ENCODE peak calls at places on chromosomes 1 and 21, in six cellular contexts. One of them, this sample, is unnamed. For H3K4me1, the result is how much of the 10 kb centered on the place peaks cover.

GRCh38 chr1:38962113-38962512 is 20.5 kb upstream of the RHBDL2 start:
- DNase-seq in cardiac muscle cell: peak
- DNase-seq in hepatocyte: no peak
- DNase-seq in HCT116: no peak
- DNase-seq in pancreas: no peak
- DNase-seq in NT2/D1: no peak
- DNase-seq in this sample: no peak

GRCh38 chr1:117318011-117318410 is 49.2 kb upstream of the MAN1A2 start:
- DNase-seq in cardiac muscle cell: no peak
- DNase-seq in hepatocyte: no peak
- DNase-seq in HCT116: no peak
- DNase-seq in pancreas: no peak
- DNase-seq in NT2/D1: no peak
- DNase-seq in this sample: no peak

GRCh38 chr1:201399352-201400126 is 415 bp upstream of the LAD1 start:
- DNase-seq in cardiac muscle cell: peak
- DNase-seq in hepatocyte: peak
- DNase-seq in HCT116: peak
- DNase-seq in pancreas: peak
- DNase-seq in NT2/D1: no peak
- DNase-seq in this sample: no peak

GRCh38 chr1:5526385-5526750 is 465.9 kb downstream of the NPHP4 start:
- DNase-seq in cardiac muscle cell: no peak
- DNase-seq in hepatocyte: no peak
- DNase-seq in HCT116: no peak
- DNase-seq in pancreas: no peak
- DNase-seq in NT2/D1: no peak
- DNase-seq in this sample: no peak

GRCh38 chr21:21122680-21123079 is 124.5 kb downstream of the NCAM2 start:
- DNase-seq in cardiac muscle cell: no peak
- DNase-seq in hepatocyte: no peak
- DNase-seq in HCT116: no peak
- DNase-seq in pancreas: no peak
- DNase-seq in NT2/D1: no peak
- DNase-seq in this sample: no peak

GRCh38 chr1:180489313-180489712 is 13.1 kb downstream of the ACBD6 start:
- DNase-seq in cardiac muscle cell: no peak
- DNase-seq in hepatocyte: no peak
- DNase-seq in HCT116: no peak
- DNase-seq in pancreas: no peak
- DNase-seq in NT2/D1: no peak
- DNase-seq in this sample: no peak

GRCh38 chr1:44405041-44405803 is at the start of gene RNF220:
- DNase-seq in cardiac muscle cell: peak
- DNase-seq in hepatocyte: peak
- DNase-seq in HCT116: peak
- DNase-seq in pancreas: peak
- DNase-seq in NT2/D1: no peak
- DNase-seq in this sample: no peak

GRCh38 chr1:187266051-187266450 is 437.3 kb downstream of the PLA2G4A start:
- DNase-seq in cardiac muscle cell: no peak
- DNase-seq in hepatocyte: no peak
- DNase-seq in HCT116: no peak
- DNase-seq in pancreas: no peak
- DNase-seq in NT2/D1: no peak
- DNase-seq in this sample: no peak

GRCh38 chr21:14690886-14691285 is 144.8 kb upstream of the SAMSN1 start:
- DNase-seq in cardiac muscle cell: no peak
- DNase-seq in hepatocyte: no peak
- DNase-seq in HCT116: no peak
- DNase-seq in pancreas: no peak
- DNase-seq in NT2/D1: no peak
- DNase-seq in this sample: no peak

GRCh38 chr1:187383366-187383765 is 554.6 kb downstream of the PLA2G4A start:
- DNase-seq in cardiac muscle cell: peak
- DNase-seq in hepatocyte: no peak
- DNase-seq in HCT116: no peak
- DNase-seq in pancreas: no peak
- DNase-seq in NT2/D1: peak
- DNase-seq in this sample: no peak

GRCh38 chr1:19654386-19654785 is 10.3 kb downstream of the NBL1 start:
- DNase-seq in cardiac muscle cell: no peak
- DNase-seq in hepatocyte: no peak
- DNase-seq in HCT116: no peak
- DNase-seq in pancreas: no peak
- DNase-seq in NT2/D1: no peak
- DNase-seq in this sample: no peak

GRCh38 chr1:205343431-205344009 is 13.2 kb downstream of the KLHDC8A start:
- DNase-seq in cardiac muscle cell: no peak
- DNase-seq in hepatocyte: peak
- DNase-seq in HCT116: no peak
- DNase-seq in pancreas: no peak
- DNase-seq in NT2/D1: no peak
- DNase-seq in this sample: no peak

GRCh38 chr1:203351037-203351625 is at the start of gene FMOD:
- DNase-seq in cardiac muscle cell: peak
- DNase-seq in hepatocyte: peak
- DNase-seq in HCT116: no peak
- DNase-seq in pancreas: no peak
- DNase-seq in NT2/D1: no peak
- DNase-seq in this sample: peak

GRCh38 chr1:207866471-207867135 is 44.3 kb downstream of the CD34 start:
- DNase-seq in cardiac muscle cell: peak
- DNase-seq in hepatocyte: peak
- DNase-seq in HCT116: no peak
- DNase-seq in pancreas: no peak
- DNase-seq in NT2/D1: no peak
- DNase-seq in this sample: peak

GRCh38 chr1:50985094-50985493 is 15.0 kb downstream of the CDKN2C start:
- DNase-seq in cardiac muscle cell: no peak
- DNase-seq in hepatocyte: no peak
- DNase-seq in HCT116: no peak
- DNase-seq in pancreas: no peak
- DNase-seq in NT2/D1: no peak
- DNase-seq in this sample: no peak

GRCh38 chr1:196407358-196408041 is 200.7 kb downstream of the KCNT2 start:
- DNase-seq in cardiac muscle cell: peak
- DNase-seq in hepatocyte: peak
- DNase-seq in HCT116: no peak
- DNase-seq in pancreas: no peak
- DNase-seq in NT2/D1: no peak
- DNase-seq in this sample: no peak

GRCh38 chr1:20380616-20381035 is 90.0 kb downstream of the VWA5B1 start:
- DNase-seq in cardiac muscle cell: peak
- DNase-seq in hepatocyte: peak
- DNase-seq in HCT116: peak
- DNase-seq in pancreas: no peak
- DNase-seq in NT2/D1: no peak
- DNase-seq in this sample: peak

GRCh38 chr1:30450818-30451233 is 272.6 kb downstream of the MATN1 start:
- DNase-seq in cardiac muscle cell: no peak
- DNase-seq in hepatocyte: no peak
- DNase-seq in HCT116: no peak
- DNase-seq in pancreas: no peak
- DNase-seq in NT2/D1: no peak
- DNase-seq in this sample: peak

GRCh38 chr1:228109962-228110488 is 926 bp upstream of the MRPL55 start:
- DNase-seq in cardiac muscle cell: peak
- DNase-seq in hepatocyte: peak
- DNase-seq in HCT116: no peak
- DNase-seq in pancreas: no peak
- DNase-seq in NT2/D1: no peak
- DNase-seq in this sample: no peak

GRCh38 chr1:162327144-162327790 is 49.4 kb downstream of the SPATA46 start:
- DNase-seq in cardiac muscle cell: peak
- DNase-seq in hepatocyte: no peak
- DNase-seq in HCT116: no peak
- DNase-seq in pancreas: no peak
- DNase-seq in NT2/D1: no peak
- DNase-seq in this sample: no peak

GRCh38 chr1:162326559-162326958 is 50.1 kb downstream of the SPATA46 start:
- DNase-seq in cardiac muscle cell: no peak
- DNase-seq in hepatocyte: no peak
- DNase-seq in HCT116: no peak
- DNase-seq in pancreas: no peak
- DNase-seq in NT2/D1: no peak
- DNase-seq in this sample: no peak

GRCh38 chr1:162323023-162323422 is 53.6 kb downstream of the SPATA46 start:
- DNase-seq in cardiac muscle cell: no peak
- DNase-seq in hepatocyte: no peak
- DNase-seq in HCT116: no peak
- DNase-seq in pancreas: no peak
- DNase-seq in NT2/D1: no peak
- DNase-seq in this sample: no peak

GRCh38 chr1:162321809-162322422 is 54.7 kb downstream of the SPATA46 start:
- DNase-seq in cardiac muscle cell: no peak
- DNase-seq in hepatocyte: no peak
- DNase-seq in HCT116: no peak
- DNase-seq in pancreas: no peak
- DNase-seq in NT2/D1: no peak
- DNase-seq in this sample: no peak

GRCh38 chr1:162324391-162324790 is 52.3 kb downstream of the SPATA46 start:
- DNase-seq in cardiac muscle cell: no peak
- DNase-seq in hepatocyte: no peak
- DNase-seq in HCT116: no peak
- DNase-seq in pancreas: no peak
- DNase-seq in NT2/D1: no peak
- DNase-seq in this sample: no peak
- H3K4me1 ChIP-seq in cardiac muscle cell: under half
- H3K4me1 ChIP-seq in hepatocyte: under half
- H3K4me1 ChIP-seq in HCT116: under half
- H3K4me1 ChIP-seq in pancreas: under half
- H3K4me1 ChIP-seq in NT2/D1: under half
- H3K4me1 ChIP-seq in this sample: under half

DNA sequence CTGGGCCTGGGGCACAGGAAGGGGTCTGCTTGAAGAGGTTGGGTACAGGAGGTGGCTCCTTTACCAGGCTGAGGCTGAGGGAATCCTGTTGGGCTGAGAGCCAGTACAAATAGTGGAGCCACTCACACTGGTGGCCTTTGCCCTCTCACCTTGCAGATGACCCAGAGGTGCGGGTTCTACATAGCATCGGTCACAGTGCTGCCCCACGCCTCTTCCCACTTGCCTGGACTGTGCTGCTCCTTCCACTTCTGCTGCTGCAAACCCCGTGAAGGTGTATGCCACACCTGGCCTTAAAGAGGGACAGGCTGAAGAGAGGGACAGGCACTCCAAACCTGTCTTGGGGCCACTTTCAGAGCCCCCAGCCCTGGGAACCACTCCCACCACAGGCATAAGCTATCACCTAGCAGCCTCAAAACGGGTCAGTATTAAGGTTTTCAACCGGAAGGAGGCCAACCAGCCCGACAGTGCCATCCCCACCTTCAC is 1.8 kb upstream of the SLC50A1 start:
- DNase-seq in cardiac muscle cell: no peak
- DNase-seq in hepatocyte: no peak
- DNase-seq in HCT116: no peak
- DNase-seq in pancreas: no peak
- DNase-seq in NT2/D1: no peak
- DNase-seq in this sample: no peak
- H3K4me1 ChIP-seq in cardiac muscle cell: under half
- H3K4me1 ChIP-seq in hepatocyte: under half
- H3K4me1 ChIP-seq in HCT116: under half
- H3K4me1 ChIP-seq in pancreas: half or more
- H3K4me1 ChIP-seq in NT2/D1: under half
- H3K4me1 ChIP-seq in this sample: half or more

GRCh38 chr1:2248854-2249558 is 20.9 kb downstream of the SKI start:
- DNase-seq in cardiac muscle cell: no peak
- DNase-seq in hepatocyte: no peak
- DNase-seq in HCT116: no peak
- DNase-seq in pancreas: peak
- DNase-seq in NT2/D1: no peak
- DNase-seq in this sample: no peak

GRCh38 chr1:2248127-2248826 is 20.2 kb downstream of the SKI start:
- DNase-seq in cardiac muscle cell: no peak
- DNase-seq in hepatocyte: peak
- DNase-seq in HCT116: no peak
- DNase-seq in pancreas: peak
- DNase-seq in NT2/D1: peak
- DNase-seq in this sample: no peak

GRCh38 chr1:2250721-2251281 is 22.7 kb downstream of the SKI start:
- DNase-seq in cardiac muscle cell: no peak
- DNase-seq in hepatocyte: peak
- DNase-seq in HCT116: no peak
- DNase-seq in pancreas: peak
- DNase-seq in NT2/D1: no peak
- DNase-seq in this sample: no peak

GRCh38 chr1:2247760-2248126 is 19.6 kb downstream of the SKI start:
- DNase-seq in cardiac muscle cell: no peak
- DNase-seq in hepatocyte: no peak
- DNase-seq in HCT116: no peak
- DNase-seq in pancreas: no peak
- DNase-seq in NT2/D1: no peak
- DNase-seq in this sample: no peak

GRCh38 chr1:2249559-2249906 is 21.4 kb downstream of the SKI start:
- DNase-seq in cardiac muscle cell: no peak
- DNase-seq in hepatocyte: no peak
- DNase-seq in HCT116: no peak
- DNase-seq in pancreas: no peak
- DNase-seq in NT2/D1: no peak
- DNase-seq in this sample: no peak
- H3K4me1 ChIP-seq in cardiac muscle cell: under half
- H3K4me1 ChIP-seq in hepatocyte: half or more
- H3K4me1 ChIP-seq in HCT116: under half
- H3K4me1 ChIP-seq in pancreas: under half
- H3K4me1 ChIP-seq in NT2/D1: under half
- H3K4me1 ChIP-seq in this sample: half or more

GRCh38 chr1:198667796-198668195 is 29.0 kb downstream of the PTPRC start:
- DNase-seq in cardiac muscle cell: no peak
- DNase-seq in hepatocyte: no peak
- DNase-seq in HCT116: no peak
- DNase-seq in pancreas: no peak
- DNase-seq in NT2/D1: no peak
- DNase-seq in this sample: no peak

GRCh38 chr1:198672124-198672523 is 33.3 kb downstream of the PTPRC start:
- DNase-seq in cardiac muscle cell: peak
- DNase-seq in hepatocyte: no peak
- DNase-seq in HCT116: no peak
- DNase-seq in pancreas: no peak
- DNase-seq in NT2/D1: no peak
- DNase-seq in this sample: no peak

GRCh38 chr1:198671136-198671535 is 32.3 kb downstream of the PTPRC start:
- DNase-seq in cardiac muscle cell: no peak
- DNase-seq in hepatocyte: no peak
- DNase-seq in HCT116: no peak
- DNase-seq in pancreas: no peak
- DNase-seq in NT2/D1: no peak
- DNase-seq in this sample: no peak

GRCh38 chr1:198669023-198669698 is 30.3 kb downstream of the PTPRC start:
- DNase-seq in cardiac muscle cell: peak
- DNase-seq in hepatocyte: peak
- DNase-seq in HCT116: peak
- DNase-seq in pancreas: no peak
- DNase-seq in NT2/D1: no peak
- DNase-seq in this sample: no peak

DNA sequence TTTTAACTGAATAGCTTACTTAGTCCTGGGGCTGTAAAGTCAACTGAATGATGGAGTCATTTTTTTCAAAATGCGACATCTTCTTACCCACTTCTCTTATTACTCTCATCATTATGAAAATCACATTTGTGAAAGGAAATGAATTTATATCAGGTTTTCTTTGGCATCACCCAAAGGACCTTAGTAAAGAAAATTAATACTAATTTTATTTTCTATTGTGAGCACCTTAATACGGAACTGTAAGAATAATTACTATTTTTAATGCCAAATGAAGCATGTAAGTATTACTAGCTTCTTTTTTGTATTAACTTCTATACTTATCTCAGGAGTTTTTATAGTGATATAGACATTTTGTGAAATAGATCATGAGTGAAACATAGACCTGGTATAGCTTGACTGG is 30.9 kb downstream of the PTPRC start:
- DNase-seq in cardiac muscle cell: no peak
- DNase-seq in hepatocyte: no peak
- DNase-seq in HCT116: no peak
- DNase-seq in pancreas: no peak
- DNase-seq in NT2/D1: no peak
- DNase-seq in this sample: no peak
- H3K4me1 ChIP-seq in cardiac muscle cell: under half
- H3K4me1 ChIP-seq in hepatocyte: under half
- H3K4me1 ChIP-seq in HCT116: under half
- H3K4me1 ChIP-seq in pancreas: under half
- H3K4me1 ChIP-seq in NT2/D1: under half
- H3K4me1 ChIP-seq in this sample: under half

This sample was measured in sigmoid colon.